ENCODE peak calls at places on chromosomes 1 and 21, in ten cellular contexts. O is kidney tubule cell; T is HTR-8/SVneo; P is effector memory CD4-positive, alpha-beta T cell; E is GM12891; I is bronchial epithelial cell; J is stimulated activated CD4-positive, alpha-beta T cell treated with anti-CD3 and anti-CD28 coated beads, Interleukin-1b, Interleukin-23, amount 100 ng/mL, for 24 hours; M is COR-L47; D is HCT116; S is NCI-H82. B is an unnamed sample.

GRCh38 chr1:236397173-236397759 is 3.2 kb downstream of the EDARADD start:
- DNase-seq in O (no peak), S (no peak), J (no peak), T (no peak), D (no peak), E (no peak), M (no peak), I (peak), P (no peak), B (peak)

GRCh38 chr1:222749927-222750326 is 12.9 kb downstream of the FAM177B start:
- DNase-seq in P (no peak), S (no peak), D (no peak), I (no peak), J (no peak), E (no peak), M (peak), T (no peak), O (no peak), B (peak)

GRCh38 chr1:69932760-69933159 is 272.6 kb downstream of the LRRC40 start:
- DNase-seq in M (no peak), I (no peak), O (no peak), D (no peak), J (no peak), P (no peak), S (no peak), E (no peak), T (no peak), B (no peak)

GRCh38 chr1:100461222-100461621 is 76.7 kb upstream of the GPR88 start:
- DNase-seq in D (no peak), I (no peak), S (no peak), E (no peak), O (no peak), M (peak), P (no peak), T (no peak), J (no peak), B (no peak)

GRCh38 chr1:115299266-115299665 is 38.8 kb downstream of the NGF start:
- DNase-seq in O (peak), S (no peak), E (no peak), D (no peak), I (peak), P (no peak), T (no peak), M (no peak), J (no peak), B (no peak)

GRCh38 chr1:33300673-33301072 is 20.2 kb downstream of the A3GALT2 start:
- DNase-seq in J (no peak), I (no peak), E (no peak), S (no peak), M (no peak), D (no peak), O (no peak), P (no peak), T (no peak), B (peak)

GRCh38 chr1:239308701-239309333 is 77.6 kb upstream of the CHRM3 start:
- DNase-seq in E (peak), I (peak), S (peak), M (no peak), D (no peak), J (peak), O (peak), P (no peak), T (no peak), B (peak)

GRCh38 chr21:44871576-44872265 is 1.8 kb downstream of the PTTG1IP start:
- DNase-seq in P (no peak), D (no peak), S (no peak), E (no peak), T (no peak), J (no peak), I (peak), O (peak), M (no peak), B (peak)

GRCh38 chr1:117852846-117853555 is 76.4 kb downstream of the GDAP2 start:
- DNase-seq in T (no peak), M (no peak), D (no peak), O (no peak), J (no peak), S (no peak), P (no peak), I (no peak), E (no peak), B (no peak)

GRCh38 chr21:35932232-35932911 is 128.0 kb downstream of the SETD4 start:
- DNase-seq in T (peak), J (no peak), M (peak), D (peak), I (peak), E (peak), S (peak), P (no peak), O (peak), B (peak)

GRCh38 chr1:59204001-59204400 is 92.9 kb upstream of the FGGY start:
- DNase-seq in M (no peak), T (no peak), I (no peak), P (no peak), E (no peak), D (no peak), S (no peak), O (no peak), J (no peak), B (no peak)

GRCh38 chr1:53043271-53043670 is 18.7 kb upstream of the PODN start:
- DNase-seq in M (no peak), P (no peak), S (no peak), E (no peak), J (no peak), I (no peak), T (no peak), O (peak), D (no peak), B (no peak)

GRCh38 chr1:51518730-51519047 is 377 bp downstream of the EPS15 start:
- DNase-seq in O (peak), S (no peak), I (peak), E (peak), D (no peak), T (no peak), J (peak), P (peak), M (no peak), B (peak)

GRCh38 chr1:67945733-67946374 is 104.6 kb downstream of the DIRAS3 start:
- DNase-seq in D (no peak), T (no peak), J (no peak), I (no peak), O (no peak), M (no peak), P (no peak), E (no peak), S (peak), B (no peak)

B was measured in MCF 10A.